ENCODE peak calls at places on chromosomes 6 and 20, in four cellular contexts. One of them, this sample, is unnamed.

GRCh38 chr6:13769655-13770053 is 44.7 kb downstream of the MCUR1 start:
- DNase-seq in sigmoid colon: no peak
- DNase-seq in upper lobe of right lung: no peak
- DNase-seq in SK-N-SH: peak
- DNase-seq in this sample: no peak

GRCh38 chr20:49987015-49987867 is 4.5 kb downstream of the SNAI1 start:
- DNase-seq in sigmoid colon: no peak
- DNase-seq in upper lobe of right lung: no peak
- DNase-seq in SK-N-SH: no peak
- DNase-seq in this sample: no peak

GRCh38 chr6:70779934-70780333 is 112.3 kb downstream of the SMAP1 start:
- DNase-seq in sigmoid colon: no peak
- DNase-seq in upper lobe of right lung: no peak
- DNase-seq in SK-N-SH: no peak
- DNase-seq in this sample: no peak

GRCh38 chr6:125674230-125674629 is 75.2 kb upstream of the HEY2 start:
- DNase-seq in sigmoid colon: no peak
- DNase-seq in upper lobe of right lung: no peak
- DNase-seq in SK-N-SH: no peak
- DNase-seq in this sample: no peak

GRCh38 chr6:116884530-116884929 is 7.5 kb downstream of the RFX6 start:
- DNase-seq in sigmoid colon: no peak
- DNase-seq in upper lobe of right lung: no peak
- DNase-seq in SK-N-SH: no peak
- DNase-seq in this sample: no peak

GRCh38 chr6:169229611-169230321 is 23.9 kb downstream of the THBS2 start:
- DNase-seq in sigmoid colon: peak
- DNase-seq in upper lobe of right lung: no peak
- DNase-seq in SK-N-SH: no peak
- DNase-seq in this sample: no peak

GRCh38 chr6:151372164-151372563 is 19.2 kb downstream of the ZBTB2 start:
- DNase-seq in sigmoid colon: no peak
- DNase-seq in upper lobe of right lung: no peak
- DNase-seq in SK-N-SH: no peak
- DNase-seq in this sample: no peak

GRCh38 chr6:36963451-36964290 is 9.1 kb downstream of the PI16 start:
- DNase-seq in sigmoid colon: no peak
- DNase-seq in upper lobe of right lung: peak
- DNase-seq in SK-N-SH: no peak
- DNase-seq in this sample: peak

GRCh38 chr20:17109307-17109706 is 117.5 kb upstream of the PCSK2 start:
- DNase-seq in sigmoid colon: no peak
- DNase-seq in upper lobe of right lung: no peak
- DNase-seq in SK-N-SH: no peak
- DNase-seq in this sample: no peak

GRCh38 chr6:163023700-163024099 is 295.9 kb downstream of the PACRG start:
- DNase-seq in sigmoid colon: no peak
- DNase-seq in upper lobe of right lung: no peak
- DNase-seq in SK-N-SH: no peak
- DNase-seq in this sample: no peak

GRCh38 chr20:1331801-1332453 is 3.0 kb upstream of the SDCBP2 start:
- DNase-seq in sigmoid colon: no peak
- DNase-seq in upper lobe of right lung: no peak
- DNase-seq in SK-N-SH: no peak
- DNase-seq in this sample: no peak

GRCh38 chr6:146246028-146246427 is 217.2 kb downstream of the GRM1 start:
- DNase-seq in sigmoid colon: no peak
- DNase-seq in upper lobe of right lung: no peak
- DNase-seq in SK-N-SH: no peak
- DNase-seq in this sample: no peak

GRCh38 chr20:62935968-62936585 is 1.9 kb upstream of the GID8 start:
- DNase-seq in sigmoid colon: no peak
- DNase-seq in upper lobe of right lung: peak
- DNase-seq in SK-N-SH: no peak
- DNase-seq in this sample: no peak

GRCh38 chr6:52570291-52570700 is 6.6 kb downstream of the TRAM2 start:
- DNase-seq in sigmoid colon: peak
- DNase-seq in upper lobe of right lung: no peak
- DNase-seq in SK-N-SH: no peak
- DNase-seq in this sample: no peak

GRCh38 chr6:11183761-11184362 is 48.6 kb downstream of the NEDD9 start:
- DNase-seq in sigmoid colon: no peak
- DNase-seq in upper lobe of right lung: no peak
- DNase-seq in SK-N-SH: no peak
- DNase-seq in this sample: no peak

GRCh38 chr6:165804331-165805066 is 141.5 kb upstream of the PDE10A start:
- DNase-seq in sigmoid colon: no peak
- DNase-seq in upper lobe of right lung: no peak
- DNase-seq in SK-N-SH: no peak
- DNase-seq in this sample: no peak

GRCh38 chr20:44166477-44166876 is 20.5 kb downstream of the JPH2 start:
- DNase-seq in sigmoid colon: no peak
- DNase-seq in upper lobe of right lung: no peak
- DNase-seq in SK-N-SH: no peak
- DNase-seq in this sample: no peak

GRCh38 chr6:167136376-167136775 is 13.5 kb downstream of the CCR6 start:
- DNase-seq in sigmoid colon: no peak
- DNase-seq in upper lobe of right lung: no peak
- DNase-seq in SK-N-SH: no peak
- DNase-seq in this sample: no peak

GRCh38 chr6:42407379-42407778 is 44.3 kb downstream of the TRERF1 start:
- DNase-seq in sigmoid colon: no peak
- DNase-seq in upper lobe of right lung: no peak
- DNase-seq in SK-N-SH: no peak
- DNase-seq in this sample: no peak

GRCh38 chr20:20207872-20208271 is 155.5 kb downstream of the CFAP61 start:
- DNase-seq in sigmoid colon: no peak
- DNase-seq in upper lobe of right lung: no peak
- DNase-seq in SK-N-SH: no peak
- DNase-seq in this sample: no peak

GRCh38 chr20:10987651-10988383 is 314.0 kb upstream of the JAG1 start:
- DNase-seq in sigmoid colon: no peak
- DNase-seq in upper lobe of right lung: no peak
- DNase-seq in SK-N-SH: no peak
- DNase-seq in this sample: no peak

GRCh38 chr6:34810936-34811632 is 19.2 kb downstream of the BLTP3A start:
- DNase-seq in sigmoid colon: no peak
- DNase-seq in upper lobe of right lung: no peak
- DNase-seq in SK-N-SH: no peak
- DNase-seq in this sample: no peak
- H3K27ac ChIP-seq in sigmoid colon: no peak
- H3K27ac ChIP-seq in upper lobe of right lung: no peak
- H3K27ac ChIP-seq in SK-N-SH: no peak
- H3K27ac ChIP-seq in this sample: no peak

DNA sequence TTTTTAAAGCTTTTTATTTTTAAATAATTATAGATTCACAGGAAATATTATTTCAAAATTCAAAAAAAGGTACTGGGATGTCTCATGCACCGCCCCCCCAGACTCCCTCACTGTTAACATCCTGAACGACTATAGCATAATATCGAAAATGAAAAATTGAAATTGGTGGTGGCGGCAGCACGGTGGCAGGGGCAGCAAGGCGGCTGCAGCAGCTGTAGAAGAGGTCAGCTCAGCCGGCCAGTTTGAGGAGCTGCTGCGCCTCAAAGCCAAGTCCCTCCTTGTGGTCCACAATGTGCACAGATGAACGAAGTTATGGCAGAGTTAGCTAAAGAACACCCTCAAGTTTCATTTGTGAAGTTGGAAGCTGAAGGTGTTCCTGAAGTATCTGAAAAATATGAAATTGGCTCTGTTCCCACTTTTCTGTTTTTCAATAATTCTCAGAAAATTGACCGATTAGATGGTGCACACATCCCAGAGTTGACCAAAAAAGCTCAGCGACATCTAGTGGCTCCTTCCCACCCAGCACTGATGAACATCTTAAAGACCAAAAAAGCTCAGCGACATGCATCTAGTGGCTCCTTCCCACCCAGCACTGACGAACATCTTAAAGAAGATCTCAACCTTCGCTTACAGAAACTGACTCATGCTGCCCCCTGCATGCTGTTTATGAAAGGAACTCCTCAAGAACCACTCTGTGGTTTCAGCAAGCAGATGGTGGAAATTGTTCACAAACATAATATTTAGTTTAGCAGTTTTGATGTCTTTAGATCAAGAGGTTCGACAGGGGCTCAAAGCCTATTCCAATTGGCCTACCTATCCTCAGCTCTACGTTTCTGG is 100.8 kb downstream of the FAM217A start:
- DNase-seq in sigmoid colon: peak
- DNase-seq in upper lobe of right lung: no peak
- DNase-seq in SK-N-SH: no peak
- DNase-seq in this sample: peak
- H3K27ac ChIP-seq in sigmoid colon: no peak
- H3K27ac ChIP-seq in upper lobe of right lung: no peak
- H3K27ac ChIP-seq in SK-N-SH: no peak
- H3K27ac ChIP-seq in this sample: no peak

DNA sequence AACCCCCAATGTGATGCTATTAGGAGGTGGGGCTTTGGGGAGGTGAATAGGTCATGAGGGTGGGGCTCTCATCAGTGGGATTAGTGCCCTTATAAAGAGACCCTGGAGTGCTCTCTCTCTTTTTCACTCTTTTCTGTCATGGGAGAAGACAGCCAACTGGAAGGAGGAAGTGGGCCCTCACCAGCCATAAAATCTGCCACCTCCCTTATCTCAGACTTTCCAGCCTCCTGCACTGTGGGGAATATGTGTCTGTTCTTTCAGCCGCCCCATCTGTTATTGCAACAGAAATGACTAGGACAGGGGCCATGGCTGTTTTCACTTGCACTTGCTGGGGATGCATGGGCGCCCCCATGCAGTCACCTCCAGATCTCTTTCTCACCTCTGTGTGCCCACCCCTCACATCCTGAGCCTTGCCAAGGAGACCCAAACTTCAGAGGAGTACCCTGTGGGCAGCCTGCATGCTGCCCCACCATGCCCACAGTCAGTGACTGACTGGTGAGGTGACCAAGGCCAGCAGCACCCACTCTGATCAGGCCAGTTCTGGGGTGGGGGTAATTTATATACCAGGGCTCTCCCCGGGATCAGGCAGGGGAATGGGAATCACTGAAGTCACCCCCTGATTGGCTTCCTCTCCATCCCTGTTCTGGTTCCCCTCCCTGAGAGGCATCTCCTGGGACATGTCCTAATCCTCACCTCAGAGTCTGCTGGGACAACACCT is 118.4 kb downstream of the ANKRD60 start:
- DNase-seq in sigmoid colon: no peak
- DNase-seq in upper lobe of right lung: no peak
- DNase-seq in SK-N-SH: no peak
- DNase-seq in this sample: no peak
- H3K27ac ChIP-seq in sigmoid colon: no peak
- H3K27ac ChIP-seq in upper lobe of right lung: no peak
- H3K27ac ChIP-seq in SK-N-SH: no peak
- H3K27ac ChIP-seq in this sample: no peak

GRCh38 chr6:159125014-159125609 is 44.1 kb upstream of the FNDC1 start:
- DNase-seq in sigmoid colon: no peak
- DNase-seq in upper lobe of right lung: no peak
- DNase-seq in SK-N-SH: no peak
- DNase-seq in this sample: peak

GRCh38 chr6:159127701-159128100 is 41.5 kb upstream of the FNDC1 start:
- DNase-seq in sigmoid colon: no peak
- DNase-seq in upper lobe of right lung: no peak
- DNase-seq in SK-N-SH: no peak
- DNase-seq in this sample: peak

GRCh38 chr6:159128978-159129377 is 40.2 kb upstream of the FNDC1 start:
- DNase-seq in sigmoid colon: no peak
- DNase-seq in upper lobe of right lung: no peak
- DNase-seq in SK-N-SH: no peak
- DNase-seq in this sample: no peak

GRCh38 chr6:159126590-159126989 is 42.6 kb upstream of the FNDC1 start:
- DNase-seq in sigmoid colon: no peak
- DNase-seq in upper lobe of right lung: no peak
- DNase-seq in SK-N-SH: no peak
- DNase-seq in this sample: no peak

DNA sequence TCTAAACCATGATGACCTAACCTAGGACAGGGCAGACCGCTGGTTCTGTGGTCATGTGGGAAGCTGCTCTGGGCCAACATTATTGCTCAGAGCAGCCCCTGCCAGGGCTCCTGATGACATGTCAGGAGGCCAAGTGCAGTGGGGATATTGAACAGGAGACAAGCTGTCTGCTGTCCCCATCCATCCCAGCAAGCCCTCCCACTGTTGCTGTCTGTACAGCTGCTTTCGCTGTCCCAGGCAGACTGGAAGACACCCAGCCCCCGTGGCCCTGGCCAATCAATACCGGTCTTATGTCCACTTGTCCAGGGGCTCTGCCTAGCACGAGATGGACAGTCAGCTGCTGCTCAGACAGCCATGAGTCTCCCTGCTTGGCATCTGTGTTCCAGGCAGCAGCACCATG is 43.2 kb upstream of the FNDC1 start:
- DNase-seq in sigmoid colon: no peak
- DNase-seq in upper lobe of right lung: no peak
- DNase-seq in SK-N-SH: peak
- DNase-seq in this sample: no peak
- H3K27ac ChIP-seq in sigmoid colon: no peak
- H3K27ac ChIP-seq in upper lobe of right lung: no peak
- H3K27ac ChIP-seq in SK-N-SH: no peak
- H3K27ac ChIP-seq in this sample: peak

GRCh38 chr6:80329496-80329895 is 223.0 kb downstream of the BCKDHB start:
- DNase-seq in sigmoid colon: no peak
- DNase-seq in upper lobe of right lung: no peak
- DNase-seq in SK-N-SH: no peak
- DNase-seq in this sample: no peak
- H3K27ac ChIP-seq in sigmoid colon: no peak
- H3K27ac ChIP-seq in upper lobe of right lung: no peak
- H3K27ac ChIP-seq in SK-N-SH: no peak
- H3K27ac ChIP-seq in this sample: no peak

This sample was measured in OCI-LY7.